ENCODE peak calls at places on chromosome 10, in four cellular contexts. N is Panc1, A is HepG2, F is K562. B is an unnamed sample.

GRCh38 chr10:2978111-2978510 is 89.2 kb upstream of the PFKP start:
- DNase-seq in N (peak), A (peak), F (no peak), B (peak)

GRCh38 chr10:85193796-85194195 is 865.4 kb downstream of the CCSER2 start:
- DNase-seq in N (no peak), A (no peak), F (no peak), B (no peak)

GRCh38 chr10:43123361-43124093 is 14.7 kb upstream of the CSGALNACT2 start:
- DNase-seq in N (no peak), A (no peak), F (no peak), B (no peak)

GRCh38 chr10:70589762-70590662 is 12.5 kb downstream of the PRF1 start:
- DNase-seq in N (no peak), A (no peak), F (no peak), B (no peak)

GRCh38 chr10:78916227-78916626 is 152.5 kb upstream of the ZMIZ1 start:
- DNase-seq in N (no peak), A (no peak), F (no peak), B (no peak)

GRCh38 chr10:123148414-123149161 is 652 bp downstream of the HMX2 start:
- DNase-seq in N (no peak), A (no peak), F (no peak), B (no peak)

GRCh38 chr10:77293785-77294184 is 343.8 kb downstream of the KCNMA1 start:
- DNase-seq in N (no peak), A (no peak), F (no peak), B (no peak)

GRCh38 chr10:96910488-96911395 is 78.6 kb downstream of the LCOR start:
- DNase-seq in N (peak), A (peak), F (peak), B (peak)

GRCh38 chr10:88389456-88389855 is 193.7 kb downstream of the RNLS start:
- DNase-seq in N (no peak), A (peak), F (no peak), B (no peak)

GRCh38 chr10:24541239-24541753 is 182.4 kb downstream of the ARHGAP21 start:
- DNase-seq in N (no peak), A (peak), F (no peak), B (no peak)

GRCh38 chr10:97549587-97550322 is 22.8 kb upstream of the ANKRD2 start:
- DNase-seq in N (no peak), A (peak), F (no peak), B (no peak)

GRCh38 chr10:114174462-114175190 is 623 bp upstream of the CCDC186 start:
- DNase-seq in N (no peak), A (no peak), F (no peak), B (no peak)

GRCh38 chr10:80502621-80503583 is 34.8 kb upstream of the SH2D4B start:
- DNase-seq in N (no peak), A (no peak), F (no peak), B (no peak)

GRCh38 chr10:102449321-102450123 is 1.8 kb downstream of the C10orf95 start:
- DNase-seq in N (no peak), A (peak), F (peak), B (peak)
- TF ChIP-seq TCF7L2 in N (no peak), A (no peak), F (no peak), B (no peak)

DNA sequence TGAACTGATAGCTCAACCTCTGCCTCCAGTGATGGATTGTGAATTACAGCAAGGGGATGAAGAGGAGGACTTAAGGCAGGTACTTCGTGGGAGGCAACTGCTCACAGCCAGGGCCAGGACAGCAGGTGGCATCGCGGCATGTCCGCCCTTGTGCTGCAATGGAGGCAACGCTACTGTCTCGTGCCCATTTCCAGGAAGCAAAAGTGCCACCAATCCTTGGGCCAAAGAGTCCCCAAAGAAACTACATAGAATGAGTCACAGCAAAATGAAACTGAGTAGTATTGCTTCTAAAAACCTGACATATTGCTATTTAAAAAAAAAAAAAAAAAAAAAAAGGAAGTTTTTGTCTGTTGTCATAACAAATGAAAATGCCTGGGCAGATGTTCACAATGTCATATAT is 46.6 kb downstream of the RSU1 start:
- DNase-seq in N (no peak), A (no peak), F (no peak), B (no peak)
- TF ChIP-seq TCF7L2 in N (no peak), A (no peak), F (no peak), B (no peak)

GRCh38 chr10:103688451-103688850 is 166.9 kb downstream of the SH3PXD2A start:
- DNase-seq in N (no peak), A (no peak), F (no peak), B (no peak)
- TF ChIP-seq TCF7L2 in N (no peak), A (no peak), F (no peak), B (no peak)

GRCh38 chr10:132648072-132648855 is 110.7 kb downstream of the INPP5A start:
- DNase-seq in N (no peak), A (no peak), F (no peak), B (no peak)

GRCh38 chr10:132649651-132650360 is 112.2 kb downstream of the INPP5A start:
- DNase-seq in N (no peak), A (no peak), F (no peak), B (no peak)

GRCh38 chr10:132647424-132647823 is 109.8 kb downstream of the INPP5A start:
- DNase-seq in N (no peak), A (no peak), F (no peak), B (no peak)

GRCh38 chr10:132650611-132651250 is 113.1 kb downstream of the INPP5A start:
- DNase-seq in N (no peak), A (no peak), F (no peak), B (no peak)

GRCh38 chr10:132648871-132649528 is 111.4 kb downstream of the INPP5A start:
- DNase-seq in N (no peak), A (no peak), F (no peak), B (no peak)
- TF ChIP-seq TCF7L2 in N (no peak), A (no peak), F (no peak), B (no peak)

DNA sequence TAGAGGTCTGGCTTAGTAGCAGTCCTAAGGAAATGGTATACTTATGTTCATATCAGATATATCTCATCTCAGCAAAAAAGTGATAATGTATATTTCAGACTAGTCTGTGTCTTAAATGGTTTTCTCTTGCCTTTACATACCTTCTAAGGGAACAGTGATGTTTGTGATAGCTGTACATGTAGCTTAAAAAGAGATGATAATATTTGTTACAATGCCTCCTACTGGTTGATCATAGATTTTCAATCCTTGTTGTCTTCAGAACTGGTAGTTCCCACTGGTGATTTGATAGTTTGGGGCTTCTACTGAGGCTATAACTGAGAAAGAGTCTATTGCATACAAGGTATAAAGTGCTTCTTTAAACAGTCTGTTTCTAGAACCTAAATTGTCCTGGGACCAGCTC is 90.1 kb downstream of the BTRC start:
- DNase-seq in N (no peak), A (peak), F (no peak), B (no peak)
- TF ChIP-seq TCF7L2 in N (no peak), A (no peak), F (no peak), B (no peak)

GRCh38 chr10:25966846-25967245 is 32.8 kb downstream of the MYO3A start:
- DNase-seq in N (no peak), A (no peak), F (no peak), B (no peak)
- TF ChIP-seq TCF7L2 in N (no peak), A (no peak), F (no peak), B (no peak)

GRCh38 chr10:47058961-47059391 is 147.7 kb downstream of the PTPN20 start:
- DNase-seq in N (no peak), A (no peak), F (no peak), B (no peak)
- TF ChIP-seq TCF7L2 in N (no peak), A (no peak), F (no peak), B (no peak)

B was measured in HCT116.